ENCODE peak calls at places on chromosomes 1 and 21, in six cellular contexts. E is activated effector memory CD4-positive, alpha-beta T cell treated with anti-CD3 and anti-CD28 coated beads, Interleukin-2, amount 50 U/mL, for 16 hours; A is cardiac fibroblast; Z is hepatic stellate cell; H is NCI-H1105; M is naive thymus-derived CD8-positive, alpha-beta T cell. O is an unnamed sample.

GRCh38 chr1:53196485-53197271 is at the start of gene CPT2:
- DNase-seq in E (peak), A (peak), Z (peak), H (peak), M (peak), O (peak)

GRCh38 chr1:227299238-227299637 is 19.1 kb downstream of the CDC42BPA start:
- DNase-seq in E (no peak), A (peak), Z (peak), H (no peak), M (no peak), O (no peak)

GRCh38 chr1:167344112-167344511 is 123.4 kb downstream of the POU2F1 start:
- DNase-seq in E (no peak), A (peak), Z (no peak), H (no peak), M (no peak), O (peak)

GRCh38 chr1:112513112-112513870 is 4.5 kb downstream of the WNT2B start:
- DNase-seq in E (no peak), A (peak), Z (no peak), H (no peak), M (no peak), O (peak)

GRCh38 chr21:37712204-37712934 is 203.9 kb downstream of the KCNJ6 start:
- DNase-seq in E (peak), A (peak), Z (peak), H (peak), M (no peak), O (peak)

GRCh38 chr1:200922406-200922805 is 27.7 kb downstream of the INAVA start:
- DNase-seq in E (peak), A (no peak), Z (no peak), H (no peak), M (no peak), O (no peak)

GRCh38 chr1:66283583-66284041 is 250.3 kb upstream of the SGIP1 start:
- DNase-seq in E (no peak), A (peak), Z (no peak), H (no peak), M (no peak), O (no peak)

GRCh38 chr1:22862752-22863151 is 109.9 kb downstream of the LACTBL1 start:
- DNase-seq in E (no peak), A (no peak), Z (no peak), H (no peak), M (no peak), O (no peak)

GRCh38 chr1:3625151-3625907 is 514 bp downstream of the TPRG1L start:
- DNase-seq in E (peak), A (peak), Z (peak), H (peak), M (no peak), O (peak)

GRCh38 chr1:107572674-107573205 is 392.2 kb downstream of the VAV3 start:
- DNase-seq in E (no peak), A (peak), Z (no peak), H (no peak), M (no peak), O (peak)

GRCh38 chr1:33710989-33711388 is 152.9 kb upstream of the HMGB4 start:
- DNase-seq in E (no peak), A (no peak), Z (no peak), H (no peak), M (no peak), O (peak)

GRCh38 chr1:23793861-23794731 is 3.2 kb downstream of the LYPLA2 start:
- DNase-seq in E (no peak), A (no peak), Z (no peak), H (no peak), M (no peak), O (no peak)